ENCODE peak calls at places on chromosomes 12 and 14, in four cellular contexts. One of them, this sample, is unnamed.

GRCh38 chr12:63809566-63809965 is 29.9 kb downstream of the RXYLT1 start:
- DNase-seq in mammary epithelial cell: no peak
- DNase-seq in CD8-positive, alpha-beta T cell: no peak
- DNase-seq in brain microvascular endothelial cell: no peak
- DNase-seq in this sample: no peak

GRCh38 chr12:461425-461824 is 1.7 kb downstream of the B4GALNT3 start:
- DNase-seq in mammary epithelial cell: no peak
- DNase-seq in CD8-positive, alpha-beta T cell: no peak
- DNase-seq in brain microvascular endothelial cell: no peak
- DNase-seq in this sample: no peak

GRCh38 chr14:101593411-101594181 is 32.3 kb downstream of the DIO3 start:
- DNase-seq in mammary epithelial cell: no peak
- DNase-seq in CD8-positive, alpha-beta T cell: no peak
- DNase-seq in brain microvascular endothelial cell: no peak
- DNase-seq in this sample: no peak

GRCh38 chr12:130041983-130042812 is 120.1 kb upstream of the FZD10 start:
- DNase-seq in mammary epithelial cell: no peak
- DNase-seq in CD8-positive, alpha-beta T cell: peak
- DNase-seq in brain microvascular endothelial cell: peak
- DNase-seq in this sample: peak

GRCh38 chr14:57747036-57747435 is 118.9 kb downstream of the SLC35F4 start:
- DNase-seq in mammary epithelial cell: peak
- DNase-seq in CD8-positive, alpha-beta T cell: no peak
- DNase-seq in brain microvascular endothelial cell: no peak
- DNase-seq in this sample: no peak

GRCh38 chr12:51320695-51321320 is 3.2 kb downstream of the BIN2 start:
- DNase-seq in mammary epithelial cell: no peak
- DNase-seq in CD8-positive, alpha-beta T cell: no peak
- DNase-seq in brain microvascular endothelial cell: no peak
- DNase-seq in this sample: no peak

GRCh38 chr12:13530966-13531365 is 334.4 kb downstream of the EMP1 start:
- DNase-seq in mammary epithelial cell: no peak
- DNase-seq in CD8-positive, alpha-beta T cell: no peak
- DNase-seq in brain microvascular endothelial cell: no peak
- DNase-seq in this sample: peak

GRCh38 chr12:26736563-26737486 is 96.2 kb downstream of the ITPR2 start:
- DNase-seq in mammary epithelial cell: peak
- DNase-seq in CD8-positive, alpha-beta T cell: no peak
- DNase-seq in brain microvascular endothelial cell: peak
- DNase-seq in this sample: no peak

GRCh38 chr12:100799770-100800169 is 5.2 kb downstream of the ANO4 start:
- DNase-seq in mammary epithelial cell: peak
- DNase-seq in CD8-positive, alpha-beta T cell: no peak
- DNase-seq in brain microvascular endothelial cell: no peak
- DNase-seq in this sample: no peak

GRCh38 chr14:104968541-104969401 is 9.4 kb downstream of the AHNAK2 start:
- DNase-seq in mammary epithelial cell: peak
- DNase-seq in CD8-positive, alpha-beta T cell: no peak
- DNase-seq in brain microvascular endothelial cell: no peak
- DNase-seq in this sample: no peak

GRCh38 chr12:72230589-72230988 is 41.6 kb upstream of the TRHDE start:
- DNase-seq in mammary epithelial cell: no peak
- DNase-seq in CD8-positive, alpha-beta T cell: no peak
- DNase-seq in brain microvascular endothelial cell: peak
- DNase-seq in this sample: no peak

GRCh38 chr12:106342397-106343212 is 14.9 kb upstream of the POLR3B start:
- DNase-seq in mammary epithelial cell: peak
- DNase-seq in CD8-positive, alpha-beta T cell: no peak
- DNase-seq in brain microvascular endothelial cell: peak
- DNase-seq in this sample: no peak

GRCh38 chr14:60622920-60623263 is 26.4 kb downstream of the SIX1 start:
- DNase-seq in mammary epithelial cell: no peak
- DNase-seq in CD8-positive, alpha-beta T cell: no peak
- DNase-seq in brain microvascular endothelial cell: peak
- DNase-seq in this sample: no peak

GRCh38 chr12:15910468-15910863 is 666 bp upstream of the DERA start:
- DNase-seq in mammary epithelial cell: no peak
- DNase-seq in CD8-positive, alpha-beta T cell: no peak
- DNase-seq in brain microvascular endothelial cell: no peak
- DNase-seq in this sample: no peak

GRCh38 chr12:94872671-94873367 is 130.7 kb downstream of the NDUFA12 start:
- DNase-seq in mammary epithelial cell: no peak
- DNase-seq in CD8-positive, alpha-beta T cell: no peak
- DNase-seq in brain microvascular endothelial cell: no peak
- DNase-seq in this sample: no peak

GRCh38 chr12:68587448-68587873 is 23.2 kb upstream of the RAP1B start:
- DNase-seq in mammary epithelial cell: no peak
- DNase-seq in CD8-positive, alpha-beta T cell: peak
- DNase-seq in brain microvascular endothelial cell: no peak
- DNase-seq in this sample: no peak

GRCh38 chr14:91689608-91690007 is 42.3 kb downstream of the CATSPERB start:
- DNase-seq in mammary epithelial cell: no peak
- DNase-seq in CD8-positive, alpha-beta T cell: no peak
- DNase-seq in brain microvascular endothelial cell: no peak
- DNase-seq in this sample: no peak

GRCh38 chr14:64401923-64402322 is 13.8 kb downstream of the MTHFD1 start:
- DNase-seq in mammary epithelial cell: no peak
- DNase-seq in CD8-positive, alpha-beta T cell: no peak
- DNase-seq in brain microvascular endothelial cell: no peak
- DNase-seq in this sample: no peak

GRCh38 chr14:64409509-64409908 is 21.4 kb downstream of the MTHFD1 start:
- DNase-seq in mammary epithelial cell: no peak
- DNase-seq in CD8-positive, alpha-beta T cell: no peak
- DNase-seq in brain microvascular endothelial cell: no peak
- DNase-seq in this sample: no peak

GRCh38 chr14:64407329-64407728 is 19.2 kb downstream of the MTHFD1 start:
- DNase-seq in mammary epithelial cell: peak
- DNase-seq in CD8-positive, alpha-beta T cell: no peak
- DNase-seq in brain microvascular endothelial cell: no peak
- DNase-seq in this sample: no peak

GRCh38 chr14:64400829-64401459 is 12.8 kb downstream of the MTHFD1 start:
- DNase-seq in mammary epithelial cell: no peak
- DNase-seq in CD8-positive, alpha-beta T cell: no peak
- DNase-seq in brain microvascular endothelial cell: no peak
- DNase-seq in this sample: no peak

DNA sequence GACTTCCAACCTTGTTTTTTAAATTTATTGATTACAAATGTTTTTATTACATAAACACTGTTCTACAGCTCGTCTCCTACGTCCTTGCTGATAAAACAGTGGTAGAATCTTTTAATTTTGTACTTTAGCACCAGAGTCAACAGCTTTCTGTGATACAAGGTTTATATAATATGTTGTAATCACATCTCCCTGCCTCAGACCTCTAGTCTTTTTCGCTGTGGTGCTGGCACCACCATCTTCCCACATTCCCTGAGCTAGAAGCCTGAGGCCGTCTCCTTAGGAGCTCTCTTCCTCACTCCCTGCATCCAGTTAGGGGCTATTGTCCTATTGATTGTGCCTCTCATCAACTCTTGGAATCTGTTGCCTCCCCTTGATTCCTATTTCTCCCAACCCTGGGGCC is 17.1 kb downstream of the MTHFD1 start:
- DNase-seq in mammary epithelial cell: no peak
- DNase-seq in CD8-positive, alpha-beta T cell: no peak
- DNase-seq in brain microvascular endothelial cell: no peak
- DNase-seq in this sample: no peak
- H3K27ac ChIP-seq in mammary epithelial cell: no peak
- H3K27ac ChIP-seq in CD8-positive, alpha-beta T cell: no peak
- H3K27ac ChIP-seq in brain microvascular endothelial cell: no peak
- H3K27ac ChIP-seq in this sample: no peak

GRCh38 chr12:89707992-89708792 is 446 bp downstream of the ATP2B1 start:
- DNase-seq in mammary epithelial cell: peak
- DNase-seq in CD8-positive, alpha-beta T cell: peak
- DNase-seq in brain microvascular endothelial cell: peak
- DNase-seq in this sample: no peak

GRCh38 chr12:89708793-89709156 is at the start of gene ATP2B1:
- DNase-seq in mammary epithelial cell: peak
- DNase-seq in CD8-positive, alpha-beta T cell: peak
- DNase-seq in brain microvascular endothelial cell: peak
- DNase-seq in this sample: peak

GRCh38 chr12:89707623-89707991 is 1.0 kb downstream of the ATP2B1 start:
- DNase-seq in mammary epithelial cell: peak
- DNase-seq in CD8-positive, alpha-beta T cell: peak
- DNase-seq in brain microvascular endothelial cell: no peak
- DNase-seq in this sample: no peak

GRCh38 chr12:89704457-89704856 is 4.2 kb downstream of the ATP2B1 start:
- DNase-seq in mammary epithelial cell: no peak
- DNase-seq in CD8-positive, alpha-beta T cell: no peak
- DNase-seq in brain microvascular endothelial cell: no peak
- DNase-seq in this sample: no peak

DNA sequence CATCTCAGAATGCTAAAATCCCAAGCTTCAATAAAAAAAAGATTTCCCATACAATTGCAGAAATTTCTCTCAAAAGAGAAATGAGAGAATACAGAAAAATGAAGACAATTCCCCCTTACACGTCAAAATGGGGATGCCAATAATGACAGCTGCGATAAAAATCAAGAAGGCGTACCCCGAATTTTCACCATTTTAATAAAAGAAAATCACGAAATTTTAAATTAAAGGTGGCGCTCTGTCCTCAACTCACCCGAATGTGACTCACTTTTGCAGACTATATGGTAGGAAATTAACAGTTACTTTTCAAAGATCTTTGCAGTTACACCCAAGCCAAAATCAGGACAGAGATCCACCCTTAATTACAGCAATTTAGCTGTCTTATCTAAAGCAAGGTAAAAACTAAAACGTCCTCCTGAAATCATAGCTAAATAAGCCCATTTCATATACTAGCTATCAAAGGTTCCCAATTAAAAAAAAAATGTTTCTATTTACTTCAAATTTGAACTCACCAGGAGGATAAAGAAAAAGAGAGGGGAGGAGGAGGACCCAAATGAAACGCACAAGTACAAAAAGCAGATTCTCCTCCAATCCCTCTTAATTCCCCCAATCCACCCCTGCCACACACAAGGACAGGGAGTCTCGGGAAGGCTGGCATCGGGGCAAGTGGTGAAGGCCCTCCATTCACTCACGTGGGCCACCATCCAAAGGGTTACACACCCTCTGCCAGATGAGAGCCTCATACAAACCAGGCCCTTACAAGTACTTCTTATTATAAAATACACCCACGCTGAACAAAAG is 1.9 kb downstream of the ATP2B1 start:
- DNase-seq in mammary epithelial cell: peak
- DNase-seq in CD8-positive, alpha-beta T cell: no peak
- DNase-seq in brain microvascular endothelial cell: no peak
- DNase-seq in this sample: no peak
- H3K27ac ChIP-seq in mammary epithelial cell: peak
- H3K27ac ChIP-seq in CD8-positive, alpha-beta T cell: no peak
- H3K27ac ChIP-seq in brain microvascular endothelial cell: no peak
- H3K27ac ChIP-seq in this sample: no peak

DNA sequence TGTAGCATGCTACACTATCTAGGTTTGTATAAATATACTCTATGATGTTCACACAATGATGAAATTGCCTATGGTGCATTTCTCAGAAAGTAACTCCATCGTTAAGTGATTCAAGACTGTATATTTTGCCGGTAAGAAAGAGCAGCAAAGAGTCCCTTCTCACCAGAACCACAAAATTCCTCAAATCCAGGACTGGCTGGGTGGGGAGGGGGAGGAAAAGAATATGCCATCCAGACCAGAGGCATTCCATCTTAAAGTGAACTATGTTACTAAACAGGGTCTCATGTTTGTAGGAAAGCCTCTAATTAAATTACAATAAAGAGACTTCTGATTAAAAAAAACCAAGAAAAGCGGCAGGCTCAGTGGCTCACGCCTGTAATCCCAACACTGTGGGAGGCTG is 11.5 kb downstream of the UBE2N start:
- DNase-seq in mammary epithelial cell: no peak
- DNase-seq in CD8-positive, alpha-beta T cell: no peak
- DNase-seq in brain microvascular endothelial cell: no peak
- DNase-seq in this sample: no peak
- H3K27ac ChIP-seq in mammary epithelial cell: no peak
- H3K27ac ChIP-seq in CD8-positive, alpha-beta T cell: no peak
- H3K27ac ChIP-seq in brain microvascular endothelial cell: no peak
- H3K27ac ChIP-seq in this sample: no peak

DNA sequence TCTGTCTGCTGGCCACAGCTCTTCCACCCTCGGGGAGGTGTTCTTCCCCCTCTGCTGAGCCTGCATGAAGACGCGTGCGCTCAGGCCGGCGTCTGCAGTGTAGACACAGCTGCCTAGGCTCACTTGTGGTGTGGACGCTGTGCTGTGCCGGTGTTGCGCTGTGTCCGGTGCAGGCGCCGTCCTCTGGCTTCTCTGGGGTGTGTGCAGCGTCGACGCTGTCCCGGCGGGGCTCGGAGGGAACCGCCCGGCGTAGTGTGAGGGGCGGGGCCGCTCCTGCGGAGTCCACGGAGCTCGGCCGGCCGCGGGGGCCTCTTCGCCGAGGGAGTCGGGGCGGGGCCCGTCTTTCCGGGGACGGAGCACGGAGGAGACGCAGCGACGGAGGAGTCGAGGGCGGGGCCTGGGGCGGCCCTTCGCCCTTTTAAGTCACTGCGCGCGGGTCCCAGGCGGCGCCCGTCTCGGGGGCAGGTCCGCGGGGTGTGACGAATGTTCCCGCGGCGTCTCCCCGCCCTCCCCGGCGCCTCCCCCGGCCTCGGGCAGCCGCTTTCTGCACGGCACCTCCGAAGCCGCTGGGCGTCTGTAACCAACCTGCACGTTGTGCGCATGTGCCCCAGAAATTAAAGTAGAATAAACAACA is 45.2 kb downstream of the NOC4L start:
- DNase-seq in mammary epithelial cell: peak
- DNase-seq in CD8-positive, alpha-beta T cell: peak
- DNase-seq in brain microvascular endothelial cell: peak
- DNase-seq in this sample: peak
- H3K27ac ChIP-seq in mammary epithelial cell: no peak
- H3K27ac ChIP-seq in CD8-positive, alpha-beta T cell: peak
- H3K27ac ChIP-seq in brain microvascular endothelial cell: no peak
- H3K27ac ChIP-seq in this sample: no peak

DNA sequence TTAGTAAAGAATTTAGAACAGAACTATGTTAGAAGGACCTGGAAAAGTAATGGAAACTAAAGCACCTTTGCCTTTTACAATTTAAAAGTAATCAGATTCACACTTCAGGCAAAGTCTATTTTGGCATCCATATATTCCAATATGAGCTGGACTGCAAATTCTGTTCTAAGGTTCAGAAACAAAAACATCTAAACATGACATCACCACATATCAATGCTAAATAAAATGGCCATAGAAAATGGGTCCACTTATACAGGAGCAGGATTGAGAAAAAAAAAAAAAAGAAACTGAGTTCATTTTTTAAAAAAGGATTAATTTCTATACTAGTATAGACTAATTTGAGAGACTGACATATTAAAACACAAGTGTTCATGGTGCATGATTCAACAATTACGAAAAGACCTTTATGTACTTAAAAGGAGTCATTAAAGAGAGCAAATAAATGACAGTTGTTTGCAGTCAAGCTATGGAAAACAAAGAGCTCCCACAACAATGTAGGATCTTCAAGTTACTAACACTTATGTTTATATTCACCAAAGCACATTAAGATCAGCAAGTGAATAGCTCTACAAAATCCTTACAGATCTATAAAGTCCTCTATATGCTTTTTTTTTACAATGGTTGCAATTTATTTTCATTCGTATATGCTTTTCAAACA is 45.7 kb downstream of the DICER1 start:
- DNase-seq in mammary epithelial cell: no peak
- DNase-seq in CD8-positive, alpha-beta T cell: no peak
- DNase-seq in brain microvascular endothelial cell: no peak
- DNase-seq in this sample: no peak
- H3K27ac ChIP-seq in mammary epithelial cell: no peak
- H3K27ac ChIP-seq in CD8-positive, alpha-beta T cell: no peak
- H3K27ac ChIP-seq in brain microvascular endothelial cell: no peak
- H3K27ac ChIP-seq in this sample: no peak

This sample was measured in substantia nigra.